ENCODE peak calls at places on chromosomes 13 and 19, in four cellular contexts. One of them, this sample, is unnamed.
A peak's percentile ranks its signal among the peaks of the same experiment; 100 is the strongest.

GRCh38 chr13:75704194-75704941 is 68.2 kb downstream of the LMO7 start:
- DNase-seq in small intestine: no peak
- DNase-seq in neuronal stem cell: no peak
- DNase-seq in body of pancreas: no peak
- DNase-seq in this sample: peak; percentile 57

GRCh38 chr13:52892925-52893324 is 44.5 kb upstream of the PCDH8 start:
- DNase-seq in small intestine: no peak
- DNase-seq in neuronal stem cell: no peak
- DNase-seq in body of pancreas: no peak
- DNase-seq in this sample: no peak

GRCh38 chr19:54042989-54043388 is 20.7 kb downstream of the VSTM1 start:
- DNase-seq in small intestine: no peak
- DNase-seq in neuronal stem cell: no peak
- DNase-seq in body of pancreas: no peak
- DNase-seq in this sample: no peak

GRCh38 chr19:15177269-15178116 is 23.3 kb downstream of the NOTCH3 start:
- DNase-seq in small intestine: peak; percentile 63
- DNase-seq in neuronal stem cell: peak; percentile 80
- DNase-seq in body of pancreas: peak; percentile 87
- DNase-seq in this sample: peak; percentile 78

GRCh38 chr13:99421758-99422555 is 79.3 kb upstream of the TM9SF2 start:
- DNase-seq in small intestine: no peak
- DNase-seq in neuronal stem cell: no peak
- DNase-seq in body of pancreas: no peak
- DNase-seq in this sample: no peak

GRCh38 chr19:8255426-8256125 is 46.4 kb downstream of the CERS4 start:
- DNase-seq in small intestine: no peak
- DNase-seq in neuronal stem cell: no peak
- DNase-seq in body of pancreas: no peak
- DNase-seq in this sample: no peak

GRCh38 chr19:576768-577438 is 4.5 kb downstream of the BSG start:
- DNase-seq in small intestine: no peak
- DNase-seq in neuronal stem cell: no peak
- DNase-seq in body of pancreas: no peak
- DNase-seq in this sample: no peak

GRCh38 chr13:34025746-34026145 is 207.8 kb downstream of the RFC3 start:
- DNase-seq in small intestine: no peak
- DNase-seq in neuronal stem cell: no peak
- DNase-seq in body of pancreas: no peak
- DNase-seq in this sample: peak; percentile 57

GRCh38 chr19:6765738-6766356 is 1.4 kb downstream of the SH2D3A start:
- DNase-seq in small intestine: peak; percentile 98
- DNase-seq in neuronal stem cell: no peak
- DNase-seq in body of pancreas: peak; percentile 99
- DNase-seq in this sample: no peak

GRCh38 chr19:39282021-39282420 is 13.8 kb downstream of the IFNL2 start:
- DNase-seq in small intestine: no peak
- DNase-seq in neuronal stem cell: no peak
- DNase-seq in body of pancreas: no peak
- DNase-seq in this sample: no peak

GRCh38 chr19:9151367-9151766 is 11.2 kb downstream of the ZNF317 start:
- DNase-seq in small intestine: no peak
- DNase-seq in neuronal stem cell: no peak
- DNase-seq in body of pancreas: no peak
- DNase-seq in this sample: no peak

GRCh38 chr13:99980201-99981114 is 1.1 kb upstream of the ZIC2 start:
- DNase-seq in small intestine: peak; percentile 44
- DNase-seq in neuronal stem cell: peak; percentile 62
- DNase-seq in body of pancreas: peak; percentile 79
- DNase-seq in this sample: peak; percentile 47

GRCh38 chr13:26971990-26972888 is 199.4 kb downstream of the USP12 start:
- DNase-seq in small intestine: peak; percentile 87
- DNase-seq in neuronal stem cell: peak; percentile 21
- DNase-seq in body of pancreas: peak; percentile 73
- DNase-seq in this sample: no peak

GRCh38 chr19:4052114-4052992 is 14.3 kb downstream of the ZBTB7A start:
- DNase-seq in small intestine: peak; percentile 98
- DNase-seq in neuronal stem cell: no peak
- DNase-seq in body of pancreas: peak; percentile 76
- DNase-seq in this sample: no peak

GRCh38 chr19:48530770-48531169 is 19.1 kb upstream of the LMTK3 start:
- DNase-seq in small intestine: peak; percentile 58
- DNase-seq in neuronal stem cell: no peak
- DNase-seq in body of pancreas: no peak
- DNase-seq in this sample: no peak

GRCh38 chr13:44351505-44351854 is 22.1 kb upstream of the SERP2 start:
- DNase-seq in small intestine: no peak
- DNase-seq in neuronal stem cell: no peak
- DNase-seq in body of pancreas: no peak
- DNase-seq in this sample: no peak

GRCh38 chr13:94416454-94417080 is 62.9 kb downstream of the DCT start:
- DNase-seq in small intestine: peak; percentile 16
- DNase-seq in neuronal stem cell: peak; percentile 40
- DNase-seq in body of pancreas: peak; percentile 6
- DNase-seq in this sample: peak; percentile 2

GRCh38 chr19:10010247-10010691 is at the start of gene COL5A3:
- DNase-seq in small intestine: peak; percentile 17
- DNase-seq in neuronal stem cell: no peak
- DNase-seq in body of pancreas: peak; percentile 28
- DNase-seq in this sample: no peak

GRCh38 chr13:106589716-106590115 is 21.8 kb upstream of the ARGLU1 start:
- DNase-seq in small intestine: no peak
- DNase-seq in neuronal stem cell: no peak
- DNase-seq in body of pancreas: no peak
- DNase-seq in this sample: peak; percentile 18

GRCh38 chr13:79767126-79767525 is 286.2 kb downstream of the NDFIP2 start:
- DNase-seq in small intestine: no peak
- DNase-seq in neuronal stem cell: no peak
- DNase-seq in body of pancreas: no peak
- DNase-seq in this sample: peak; percentile 73

GRCh38 chr19:53808710-53809125 is 15.4 kb downstream of the NLRP12 start:
- DNase-seq in small intestine: no peak
- DNase-seq in neuronal stem cell: no peak
- DNase-seq in body of pancreas: no peak
- DNase-seq in this sample: peak; percentile 47

GRCh38 chr13:31225998-31226675 is 26.4 kb downstream of the B3GLCT start:
- DNase-seq in small intestine: no peak
- DNase-seq in neuronal stem cell: no peak
- DNase-seq in body of pancreas: no peak
- DNase-seq in this sample: no peak

GRCh38 chr19:51119089-51119488 is 5.6 kb upstream of the SIGLEC9 start:
- DNase-seq in small intestine: no peak
- DNase-seq in neuronal stem cell: no peak
- DNase-seq in body of pancreas: no peak
- DNase-seq in this sample: no peak

GRCh38 chr19:8391274-8392016 is 1.3 kb downstream of the RAB11B start:
- DNase-seq in small intestine: no peak
- DNase-seq in neuronal stem cell: no peak
- DNase-seq in body of pancreas: peak; percentile 53
- DNase-seq in this sample: no peak

GRCh38 chr19:52170863-52171320 is 529 bp downstream of the ZNF836 start:
- DNase-seq in small intestine: no peak
- DNase-seq in neuronal stem cell: no peak
- DNase-seq in body of pancreas: peak; percentile 23
- DNase-seq in this sample: peak; percentile 10

GRCh38 chr19:2286402-2287140 is 4.6 kb upstream of the PEAK3 start:
- DNase-seq in small intestine: no peak
- DNase-seq in neuronal stem cell: no peak
- DNase-seq in body of pancreas: no peak
- DNase-seq in this sample: no peak

GRCh38 chr19:13441810-13442512 is 64.3 kb downstream of the CACNA1A start:
- DNase-seq in small intestine: peak; percentile 8
- DNase-seq in neuronal stem cell: peak; percentile 79
- DNase-seq in body of pancreas: peak; percentile 38
- DNase-seq in this sample: peak; percentile 39

GRCh38 chr13:99878921-99879610 is 92.5 kb downstream of the ZIC5 start:
- DNase-seq in small intestine: no peak
- DNase-seq in neuronal stem cell: no peak
- DNase-seq in body of pancreas: no peak
- DNase-seq in this sample: no peak

GRCh38 chr19:45087531-45087930 is 5.4 kb upstream of the PPP1R37 start:
- DNase-seq in small intestine: no peak
- DNase-seq in neuronal stem cell: no peak
- DNase-seq in body of pancreas: no peak
- DNase-seq in this sample: no peak